ENCODE peak calls at places on chromosomes 13 and 19, in nine cellular contexts. I is fibroblast of lung; A is transverse colon; Z is tibial artery; J is A673; K is GM23248; X is A549; Q is Karpas-422; T is CD8-positive, alpha-beta memory T cell. F is an unnamed sample. For H3K4me1, the result is how much of the 10 kb centered on the place peaks cover.

GRCh38 chr13:97254809-97255208 is 32.7 kb downstream of the MBNL2 start:
- DNase-seq in J (no peak), A (no peak), Z (no peak), T (no peak), K (peak), I (no peak), X (no peak), Q (no peak), F (peak)

GRCh38 chr19:6674868-6675305 is 4.9 kb upstream of the TNFSF14 start:
- DNase-seq in J (peak), Z (peak), I (peak), Q (peak), A (peak), T (peak), K (peak), X (peak), F (peak)

GRCh38 chr19:42627916-42628315 is 33.2 kb upstream of the CEACAM8 start:
- DNase-seq in A (no peak), Q (no peak), Z (no peak), I (no peak), X (no peak), K (no peak), T (no peak), J (no peak), F (no peak)

GRCh38 chr19:7635670-7636069 is 1.2 kb upstream of the STXBP2 start:
- DNase-seq in X (no peak), Z (no peak), Q (no peak), T (no peak), A (no peak), J (no peak), I (no peak), K (no peak), F (no peak)

GRCh38 chr13:37295046-37295445 is 189.6 kb upstream of the CSNK1A1L start:
- DNase-seq in Z (peak), X (no peak), K (no peak), A (no peak), I (no peak), Q (no peak), J (no peak), T (no peak), F (peak)

GRCh38 chr19:4216832-4217231 is 12.5 kb upstream of the EBI3 start:
- DNase-seq in A (no peak), X (no peak), J (no peak), Q (no peak), I (no peak), T (no peak), K (no peak), Z (no peak), F (no peak)

GRCh38 chr19:33784432-33784831 is 12.2 kb upstream of the KCTD15 start:
- DNase-seq in I (no peak), K (peak), A (no peak), T (no peak), J (no peak), X (no peak), Q (no peak), Z (no peak), F (peak)

GRCh38 chr13:86051134-86052103 is 252.2 kb upstream of the SLITRK6 start:
- DNase-seq in I (no peak), Z (no peak), J (no peak), A (peak), X (no peak), K (no peak), T (no peak), Q (no peak), F (no peak)

GRCh38 chr19:5968431-5969373 is 9.2 kb downstream of the RANBP3 start:
- DNase-seq in T (no peak), A (no peak), K (no peak), Q (peak), Z (no peak), J (no peak), I (no peak), X (no peak), F (peak)

GRCh38 chr19:37413243-37414084 is 42.6 kb downstream of the ZNF527 start:
- DNase-seq in T (no peak), J (no peak), Z (no peak), Q (no peak), A (no peak), K (no peak), I (peak), X (no peak), F (no peak)

GRCh38 chr13:102599451-102600012 is 2.7 kb downstream of the TPP2 start:
- DNase-seq in Z (no peak), I (no peak), T (no peak), K (no peak), X (no peak), A (no peak), Q (no peak), J (no peak), F (no peak)

GRCh38 chr19:13859361-13859880 is 17.5 kb upstream of the NANOS3 start:
- DNase-seq in I (no peak), A (no peak), Q (no peak), T (no peak), J (peak), K (peak), Z (no peak), X (no peak), F (peak)

GRCh38 chr13:94716016-94716415 is 3.7 kb upstream of the SOX21 start:
- DNase-seq in X (no peak), J (no peak), Z (no peak), T (no peak), Q (no peak), I (no peak), K (no peak), A (no peak), F (no peak)

GRCh38 chr13:44930280-44930679 is 59.0 kb downstream of the NUFIP1 start:
- DNase-seq in T (no peak), Z (no peak), K (no peak), A (no peak), X (no peak), Q (no peak), J (no peak), I (no peak), F (no peak)

GRCh38 chr13:44930907-44931676 is 58.2 kb downstream of the NUFIP1 start:
- DNase-seq in Z (no peak), I (no peak), A (no peak), Q (no peak), K (peak), J (peak), X (no peak), T (no peak), F (peak)

GRCh38 chr13:44932850-44933251 is 56.4 kb downstream of the NUFIP1 start:
- DNase-seq in X (no peak), A (no peak), T (no peak), J (no peak), K (peak), Z (no peak), I (peak), Q (no peak), F (peak)

GRCh38 chr13:44934724-44935123 is 54.5 kb downstream of the NUFIP1 start:
- DNase-seq in I (peak), J (no peak), T (no peak), A (no peak), Z (no peak), K (peak), Q (no peak), X (no peak), F (peak)

DNA sequence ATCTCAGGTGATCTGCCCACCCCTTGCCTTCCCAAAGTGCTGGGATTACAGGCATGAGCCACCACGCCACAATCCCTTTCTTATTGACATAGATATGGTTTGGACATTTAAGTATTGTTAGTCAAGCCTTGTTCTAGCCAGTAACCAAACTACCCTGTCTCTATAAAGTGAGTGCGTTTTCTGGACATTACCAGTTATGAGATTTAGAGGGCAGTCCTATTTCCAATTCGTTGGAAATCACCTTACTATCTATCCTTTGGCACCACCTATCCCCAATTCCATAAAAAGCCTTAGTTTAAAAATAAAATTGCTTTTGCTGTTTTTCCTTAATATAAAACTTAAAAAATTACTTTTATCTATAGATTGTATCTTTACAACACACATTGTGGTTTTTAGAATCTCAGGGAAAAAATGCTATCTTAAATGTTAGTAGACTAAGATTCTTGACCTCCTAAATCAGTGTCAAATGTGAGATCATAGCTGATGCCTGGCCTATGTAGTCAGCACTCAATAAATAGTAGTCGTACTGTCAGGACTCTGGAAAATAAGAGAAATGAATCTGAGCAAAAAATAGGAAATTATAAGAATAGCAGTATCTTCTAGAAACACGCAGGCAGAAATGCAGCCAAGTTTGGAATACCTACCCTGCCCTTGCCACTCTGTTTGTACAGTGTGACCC is 57.0 kb downstream of the NUFIP1 start:
- DNase-seq in I (peak), X (no peak), Q (no peak), K (peak), J (no peak), T (no peak), Z (no peak), A (no peak), F (peak)
- H3K4me1 ChIP-seq in I (under half), X (under half), Q (under half), K (under half), J (under half), T (under half), Z (under half), A (under half), F (under half)

GRCh38 chr19:54465367-54466109 is 2.0 kb upstream of the LENG9 start:
- DNase-seq in A (no peak), Q (no peak), T (no peak), X (no peak), I (no peak), K (no peak), J (no peak), Z (no peak), F (no peak)

GRCh38 chr19:54470276-54470887 is 2.7 kb downstream of the CDC42EP5 start:
- DNase-seq in I (no peak), Q (no peak), K (no peak), J (no peak), Z (no peak), T (no peak), X (no peak), A (no peak), F (no peak)

GRCh38 chr19:54470991-54471782 is 1.9 kb downstream of the CDC42EP5 start:
- DNase-seq in Q (no peak), Z (no peak), K (peak), T (no peak), I (no peak), X (no peak), J (peak), A (peak), F (no peak)

GRCh38 chr19:54473071-54473941 is at the start of gene CDC42EP5:
- DNase-seq in K (peak), T (no peak), X (no peak), Q (no peak), J (peak), Z (peak), I (peak), A (peak), F (peak)

GRCh38 chr19:54469496-54469934 is 3.6 kb downstream of the CDC42EP5 start:
- DNase-seq in A (peak), K (no peak), X (no peak), T (no peak), I (no peak), Q (no peak), J (peak), Z (no peak), F (no peak)
- H3K27ac ChIP-seq in A (peak), K (no peak), X (no peak), T (no peak), I (no peak), Q (no peak), J (peak), Z (no peak), F (no peak)

GRCh38 chr19:45122832-45123231 is 29.9 kb downstream of the PPP1R37 start:
- DNase-seq in J (no peak), X (no peak), K (no peak), I (no peak), Q (no peak), A (no peak), T (no peak), Z (no peak), F (no peak)

GRCh38 chr19:45121827-45122345 is 28.9 kb downstream of the PPP1R37 start:
- DNase-seq in I (no peak), K (no peak), T (no peak), Z (no peak), X (no peak), A (no peak), Q (no peak), J (no peak), F (no peak)

GRCh38 chr19:45125360-45125759 is 32.4 kb downstream of the PPP1R37 start:
- DNase-seq in I (no peak), X (no peak), A (no peak), T (no peak), J (no peak), K (no peak), Q (no peak), Z (no peak), F (no peak)

GRCh38 chr19:45124021-45124420 is 31.0 kb downstream of the PPP1R37 start:
- DNase-seq in Z (no peak), T (no peak), Q (no peak), K (no peak), J (no peak), I (no peak), A (no peak), X (no peak), F (no peak)

GRCh38 chr19:45123440-45123850 is 30.5 kb downstream of the PPP1R37 start:
- DNase-seq in Q (no peak), X (no peak), K (no peak), I (no peak), Z (no peak), J (peak), A (no peak), T (no peak), F (no peak)
- H3K4me1 ChIP-seq in Q (under half), X (under half), K (under half), I (under half), Z (under half), J (under half), A (under half), T (under half), F (under half)

GRCh38 chr13:30968734-30969335 is 36.4 kb downstream of the TEX26 start:
- DNase-seq in I (peak), K (peak), Z (no peak), J (no peak), X (no peak), T (no peak), Q (no peak), A (no peak), F (peak)
- H3K27ac ChIP-seq in I (no peak), K (no peak), Z (no peak), J (no peak), X (no peak), T (no peak), Q (no peak), A (no peak), F (no peak)

DNA sequence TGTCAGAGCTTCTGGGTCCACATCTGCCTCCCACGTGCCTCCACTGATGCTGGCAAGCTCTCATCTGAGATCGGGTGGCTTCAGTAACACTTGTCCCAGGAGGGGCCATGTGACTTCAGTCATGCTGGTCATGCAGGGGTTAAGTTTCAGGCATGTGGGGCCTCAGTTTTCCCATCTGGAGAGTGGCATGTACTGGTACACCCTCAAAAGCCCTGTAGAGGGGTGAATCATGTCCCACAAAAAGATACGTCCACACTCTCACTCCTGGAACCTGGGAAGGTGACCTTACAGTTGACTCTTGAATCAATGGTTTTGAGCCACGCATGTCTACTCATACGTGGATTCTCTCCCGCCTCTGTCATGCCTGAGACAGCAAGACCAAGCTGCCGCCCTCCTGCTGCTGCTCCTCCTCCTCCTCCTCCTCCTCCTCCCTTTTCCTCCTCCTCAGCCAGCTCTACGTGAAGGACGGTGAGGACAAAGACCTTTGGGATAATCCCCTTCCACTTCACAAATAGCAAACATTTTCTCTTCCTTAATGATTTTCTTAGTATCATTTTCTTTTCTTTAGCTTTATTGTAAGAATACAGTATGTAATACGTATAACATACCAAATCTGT is 53.7 kb downstream of the COMP start:
- DNase-seq in K (peak), Q (no peak), A (no peak), X (no peak), I (no peak), T (no peak), J (no peak), Z (no peak), F (no peak)
- H3K4me1 ChIP-seq in K (under half), Q (under half), A (under half), X (under half), I (under half), T (under half), J (under half), Z (under half), F (under half)

DNA sequence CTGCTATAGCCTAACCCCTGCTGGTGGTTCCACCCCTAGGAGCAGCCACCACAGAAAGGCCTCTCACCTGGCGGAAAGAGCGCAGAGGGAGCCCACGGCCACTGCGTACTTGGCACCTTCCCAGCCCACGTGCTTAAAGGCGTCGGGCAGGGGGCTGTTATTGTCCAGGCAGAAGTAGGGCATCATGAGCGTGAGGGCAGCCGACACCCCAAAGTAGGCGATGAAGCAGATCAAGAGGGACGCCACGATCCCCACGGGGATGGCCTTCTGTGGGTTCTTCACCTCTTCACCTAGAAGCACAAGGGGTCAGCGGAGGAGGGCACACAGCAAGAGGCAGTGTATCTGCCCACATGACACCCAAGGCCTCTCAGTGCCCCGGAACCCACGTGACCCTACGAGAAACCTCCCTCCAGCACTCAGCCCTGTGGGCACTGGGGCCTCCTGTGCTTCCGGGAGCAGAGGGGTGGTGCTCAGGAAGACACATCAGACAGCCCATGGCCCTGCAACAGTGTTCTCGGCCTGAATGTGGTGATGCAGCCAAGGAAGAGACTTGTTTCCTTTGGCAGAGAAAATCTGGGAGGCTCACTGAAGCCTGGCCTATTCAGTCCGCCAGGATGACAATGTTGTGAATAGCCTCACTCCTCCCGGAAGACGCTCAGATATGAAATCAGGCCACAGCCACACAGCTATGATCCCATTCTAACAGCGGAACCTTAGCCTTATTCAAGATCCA is 72.1 kb downstream of the SLC7A1 start:
- DNase-seq in T (no peak), K (peak), J (no peak), X (no peak), A (no peak), I (peak), Z (peak), Q (no peak), F (peak)
- H3K27ac ChIP-seq in T (no peak), K (peak), J (no peak), X (no peak), A (no peak), I (peak), Z (peak), Q (no peak), F (peak)

F was measured in astrocyte.